ENCODE peak calls at places on chromosomes 3 and 15, in six cellular contexts. J is fibroblast of lung; R is omental fat pad; E is effector CD8-positive, alpha-beta T cell; D is uterus; X is stimulated activated naive CD8-positive, alpha-beta T cell treated with anti-CD3 and anti-CD28 coated beads, Interleukin-15, amount 100 ng/mL, for 72 hours. I is an unnamed sample.

GRCh38 chr3:8069981-8070380 is 431.6 kb upstream of the LMCD1 start:
- DNase-seq in J (peak), R (no peak), E (no peak), D (no peak), X (no peak), I (no peak)

GRCh38 chr3:74538669-74539068 is 75.8 kb downstream of the CNTN3 start:
- DNase-seq in J (no peak), R (no peak), E (no peak), D (no peak), X (no peak), I (no peak)

GRCh38 chr3:158936530-158937113 is 134.8 kb downstream of the MFSD1 start:
- DNase-seq in J (no peak), R (no peak), E (no peak), D (no peak), X (no peak), I (no peak)

GRCh38 chr3:12193485-12194165 is 34.9 kb upstream of the TIMP4 start:
- DNase-seq in J (peak), R (no peak), E (no peak), D (peak), X (peak), I (no peak)

GRCh38 chr3:73365756-73366397 is 258.9 kb downstream of the PDZRN3 start:
- DNase-seq in J (peak), R (peak), E (no peak), D (peak), X (no peak), I (no peak)

GRCh38 chr15:48619446-48619845 is 26.1 kb downstream of the FBN1 start:
- DNase-seq in J (no peak), R (no peak), E (no peak), D (no peak), X (no peak), I (no peak)

GRCh38 chr3:39479701-39480414 is 12.4 kb downstream of the MOBP start:
- DNase-seq in J (no peak), R (no peak), E (no peak), D (no peak), X (no peak), I (no peak)

GRCh38 chr15:91970142-91970541 is 116.6 kb downstream of the SLCO3A1 start:
- DNase-seq in J (peak), R (no peak), E (no peak), D (peak), X (no peak), I (no peak)

GRCh38 chr3:31908391-31909097 is 72.5 kb downstream of the OSBPL10 start:
- DNase-seq in J (peak), R (no peak), E (no peak), D (no peak), X (no peak), I (no peak)

GRCh38 chr3:146496726-146497125 is 27.4 kb upstream of the PLSCR2 start:
- DNase-seq in J (no peak), R (no peak), E (no peak), D (no peak), X (no peak), I (no peak)

GRCh38 chr15:69631978-69632377 is 179.4 kb downstream of the RPLP1 start:
- DNase-seq in J (no peak), R (no peak), E (no peak), D (no peak), X (no peak), I (no peak)

GRCh38 chr3:94172695-94173310 is 109.9 kb downstream of the NSUN3 start:
- DNase-seq in J (no peak), R (no peak), E (no peak), D (no peak), X (no peak), I (no peak)